ENCODE peak calls at places on chromosomes 4 and X, in seven cellular contexts. M is anterior cingulate cortex; E is stimulated activated CD8-positive, alpha-beta memory T cell treated with anti-CD3 and anti-CD28 coated beads, Interleukin-4, amount 100 ng/mL, for 24 hours; X is endodermal cell; W is NCI-H460; R is brain microvascular endothelial cell; N is AG10803. I is an unnamed sample.

GRCh38 chr4:141746026-141746425 is 109.6 kb downstream of the IL15 start:
- DNase-seq in X (no peak), R (no peak), W (no peak), M (no peak), N (no peak), E (no peak), I (no peak)

GRCh38 chr4:21664355-21664754 is 284.2 kb downstream of the KCNIP4 start:
- DNase-seq in W (no peak), X (no peak), M (no peak), R (no peak), E (no peak), N (no peak), I (no peak)

GRCh38 chr4:182643801-182644311 is 273.3 kb downstream of the DCTD start:
- DNase-seq in X (no peak), N (peak; percentile 90), M (no peak), W (no peak), E (no peak), R (peak; percentile 81), I (no peak)

GRCh38 chrX:151402719-151403390 is 5.8 kb downstream of the VMA21 start:
- DNase-seq in E (no peak), N (no peak), R (no peak), M (no peak), W (no peak), X (no peak), I (no peak)

GRCh38 chr4:99966692-99967091 is 16.6 kb upstream of the H2AZ1 start:
- DNase-seq in W (no peak), E (no peak), M (no peak), X (no peak), N (no peak), R (no peak), I (no peak)

GRCh38 chr4:112113786-112114185 is 31.5 kb upstream of the FAM241A start:
- DNase-seq in E (no peak), X (no peak), W (no peak), R (no peak), M (no peak), N (no peak), I (no peak)

GRCh38 chr4:147799986-147800555 is 68.2 kb downstream of the ARHGAP10 start:
- DNase-seq in X (no peak), W (no peak), N (no peak), R (peak; percentile 49), M (no peak), E (peak; percentile 46), I (no peak)

GRCh38 chr4:181908168-181908567 is 335.0 kb upstream of the TENM3 start:
- DNase-seq in M (no peak), N (peak; percentile 1), E (no peak), W (no peak), R (no peak), X (no peak), I (no peak)

GRCh38 chr4:114028071-114028470 is 48.6 kb upstream of the ARSJ start:
- DNase-seq in W (no peak), M (no peak), N (no peak), R (peak; percentile 33), E (no peak), X (no peak), I (no peak)

GRCh38 chr4:14168919-14169318 is 541.4 kb upstream of the BOD1L1 start:
- DNase-seq in W (peak; percentile 77), M (no peak), R (peak; percentile 87), N (peak; percentile 78), E (no peak), X (no peak), I (no peak)

GRCh38 chr4:10336471-10336870 is 120.8 kb downstream of the ZNF518B start:
- DNase-seq in M (no peak), N (peak; percentile 75), W (no peak), R (peak; percentile 2), X (no peak), E (no peak), I (no peak)

GRCh38 chrX:40105016-40105790 is 7.4 kb upstream of the BCOR start:
- DNase-seq in M (peak; percentile 2), E (no peak), W (no peak), X (peak; percentile 83), N (no peak), R (no peak), I (peak; percentile 30)

GRCh38 chr4:137819964-137820383 is 287.7 kb upstream of the PCDH18 start:
- DNase-seq in R (peak; percentile 36), M (no peak), X (peak; percentile 76), W (peak; percentile 36), N (peak; percentile 57), E (no peak), I (no peak)

GRCh38 chr4:180164799-180165198 is 2078.4 kb upstream of the TENM3 start:
- DNase-seq in M (no peak), X (no peak), E (no peak), W (peak; percentile 8), R (no peak), N (no peak), I (no peak)

GRCh38 chr4:77229433-77229832 is 72.4 kb downstream of the CCNG2 start:
- DNase-seq in N (no peak), W (no peak), M (no peak), R (no peak), E (no peak), X (no peak), I (no peak)

GRCh38 chr4:184668511-184669114 is 19.1 kb downstream of the PRIMPOL start:
- DNase-seq in X (no peak), E (no peak), R (no peak), M (no peak), N (no peak), W (no peak), I (no peak)

GRCh38 chr4:76723373-76723772 is 174.6 kb downstream of the SOWAHB start:
- DNase-seq in N (peak; percentile 59), X (no peak), E (no peak), M (no peak), W (no peak), R (no peak), I (no peak)

GRCh38 chr4:113673450-113673849 is 88.1 kb downstream of the CAMK2D start:
- DNase-seq in R (no peak), W (no peak), X (peak; percentile 63), M (no peak), E (peak; percentile 15), N (no peak), I (no peak)

GRCh38 chr4:182704903-182705302 is 212.3 kb downstream of the DCTD start:
- DNase-seq in E (no peak), X (no peak), N (no peak), M (no peak), W (no peak), R (no peak), I (no peak)

GRCh38 chr4:76377481-76377901 is 43.5 kb downstream of the CCDC158 start:
- DNase-seq in N (no peak), R (no peak), X (no peak), W (no peak), E (no peak), M (no peak), I (no peak)

GRCh38 chr4:113524096-113524495 is 237.4 kb downstream of the CAMK2D start:
- DNase-seq in R (no peak), N (no peak), M (no peak), W (no peak), E (no peak), X (no peak), I (no peak)

GRCh38 chr4:154622598-154622997 is 10.1 kb upstream of the FGG start:
- DNase-seq in N (peak; percentile 37), M (no peak), X (no peak), R (peak; percentile 53), W (peak; percentile 44), E (no peak), I (no peak)

GRCh38 chrX:53080628-53081580 is 1.3 kb upstream of the TSPYL2 start:
- DNase-seq in N (no peak), E (no peak), W (no peak), M (no peak), R (no peak), X (no peak), I (no peak)

GRCh38 chrX:124393659-124394058 is 47.3 kb downstream of the SH2D1A start:
- DNase-seq in E (no peak), W (no peak), N (no peak), M (no peak), X (no peak), R (no peak), I (no peak)